ENCODE peak calls at places on chromosomes 2 and 18, in four cellular contexts. G, W, E and R are unnamed samples.

GRCh38 chr2:1701020-1701419 is 43.3 kb downstream of the PXDN start:
- DNase-seq in G (no peak), W (peak; percentile 29), E (no peak), R (no peak)

GRCh38 chr18:36179562-36180334 is 7.5 kb upstream of the MOCOS start:
- DNase-seq in G (peak; percentile 65), W (peak; percentile 90), E (peak; percentile 77), R (no peak)

GRCh38 chr2:10331033-10331701 is 28.5 kb downstream of the HPCAL1 start:
- DNase-seq in G (no peak), W (no peak), E (no peak), R (peak; percentile 94)

GRCh38 chr18:34787931-34788532 is 77.9 kb downstream of the DTNA start:
- DNase-seq in G (peak; percentile 49), W (no peak), E (peak; percentile 57), R (no peak)

GRCh38 chr2:219058541-219059374 is 2.0 kb downstream of the IHH start:
- DNase-seq in G (peak; percentile 88), W (no peak), E (no peak), R (no peak)

GRCh38 chr2:86785456-86785855 is 5.3 kb downstream of the CD8A start:
- DNase-seq in G (no peak), W (no peak), E (no peak), R (peak; percentile 81)

GRCh38 chr2:229873123-229873581 is 48.7 kb downstream of the TRIP12 start:
- DNase-seq in G (no peak), W (no peak), E (no peak), R (no peak)

GRCh38 chr2:217449436-217449835 is 553.4 kb downstream of the TNS1 start:
- DNase-seq in G (no peak), W (no peak), E (no peak), R (no peak)

GRCh38 chr18:8701546-8702118 is 3.7 kb upstream of the MTCL1 start:
- DNase-seq in G (no peak), W (peak; percentile 65), E (no peak), R (no peak)

GRCh38 chr18:69844656-69845055 is 103.0 kb downstream of the CD226 start:
- DNase-seq in G (no peak), W (no peak), E (no peak), R (no peak)

GRCh38 chr2:10912076-10912731 is 470 bp downstream of the KCNF1 start:
- DNase-seq in G (no peak), W (peak; percentile 64), E (no peak), R (peak; percentile 64)

GRCh38 chr2:138516030-138516704 is 14.6 kb downstream of the SPOPL start:
- DNase-seq in G (no peak), W (no peak), E (no peak), R (no peak)

GRCh38 chr18:74171910-74172606 is 23.7 kb downstream of the TIMM21 start:
- DNase-seq in G (no peak), W (no peak), E (no peak), R (no peak)

GRCh38 chr2:68767031-68767961 is 32.7 kb downstream of the ARHGAP25 start:
- DNase-seq in G (no peak), W (no peak), E (no peak), R (peak; percentile 82)

GRCh38 chr2:149573760-149574159 is 13.8 kb downstream of the MMADHC start:
- DNase-seq in G (no peak), W (no peak), E (no peak), R (no peak)

GRCh38 chr2:10330700-10331032 is 28.0 kb downstream of the HPCAL1 start:
- DNase-seq in G (no peak), W (no peak), E (no peak), R (no peak)

GRCh38 chr2:17387591-17387990 is 130.6 kb downstream of the RAD51AP2 start:
- DNase-seq in G (no peak), W (no peak), E (no peak), R (no peak)

GRCh38 chr2:3278521-3279218 is 98.9 kb downstream of the EIPR1 start:
- DNase-seq in G (peak; percentile 0), W (peak; percentile 42), E (no peak), R (no peak)

GRCh38 chr2:119464977-119465376 is 33.3 kb downstream of the TMEM37 start:
- DNase-seq in G (no peak), W (peak; percentile 64), E (no peak), R (no peak)

GRCh38 chr2:148906136-148906535 is 31.1 kb downstream of the KIF5C start:
- DNase-seq in G (no peak), W (no peak), E (no peak), R (no peak)

GRCh38 chr2:177573120-177573519 is 180.5 kb downstream of the AGPS start:
- DNase-seq in G (no peak), W (no peak), E (no peak), R (no peak)

GRCh38 chr2:239716536-239717318 is 308.4 kb downstream of the NDUFA10 start:
- DNase-seq in G (no peak), W (peak; percentile 69), E (no peak), R (peak; percentile 66)

GRCh38 chr18:1104265-1104792 is 199.7 kb downstream of the ADCYAP1 start:
- DNase-seq in G (no peak), W (no peak), E (no peak), R (no peak)

GRCh38 chr2:189273734-189274133 is 94.2 kb upstream of the COL5A2 start:
- DNase-seq in G (no peak), W (no peak), E (no peak), R (no peak)

GRCh38 chr2:206955253-206955652 is 15.9 kb downstream of the CPO start:
- DNase-seq in G (no peak), W (no peak), E (no peak), R (no peak)

GRCh38 chr2:109272461-109272860 is 143.5 kb downstream of the SH3RF3 start:
- DNase-seq in G (no peak), W (no peak), E (no peak), R (no peak)

GRCh38 chr2:181585732-181586131 is 71.2 kb downstream of the CERKL start:
- DNase-seq in G (no peak), W (no peak), E (no peak), R (no peak)

GRCh38 chr2:234420406-234420805 is 76.5 kb downstream of the ARL4C start:
- DNase-seq in G (no peak), W (no peak), E (no peak), R (no peak)

GRCh38 chr2:61419570-61419969 is 51.3 kb downstream of the USP34 start:
- DNase-seq in G (no peak), W (no peak), E (no peak), R (no peak)

GRCh38 chr2:228628682-228629081 is 447.2 kb upstream of the SPHKAP start:
- DNase-seq in G (no peak), W (no peak), E (no peak), R (no peak)

GRCh38 chr18:55007582-55007981 is 48.3 kb upstream of the CCDC68 start:
- DNase-seq in G (no peak), W (no peak), E (no peak), R (no peak)

GRCh38 chr2:144330951-144331651 is 188.8 kb downstream of the ZEB2 start:
- DNase-seq in G (no peak), W (no peak), E (no peak), R (no peak)

DNA sequence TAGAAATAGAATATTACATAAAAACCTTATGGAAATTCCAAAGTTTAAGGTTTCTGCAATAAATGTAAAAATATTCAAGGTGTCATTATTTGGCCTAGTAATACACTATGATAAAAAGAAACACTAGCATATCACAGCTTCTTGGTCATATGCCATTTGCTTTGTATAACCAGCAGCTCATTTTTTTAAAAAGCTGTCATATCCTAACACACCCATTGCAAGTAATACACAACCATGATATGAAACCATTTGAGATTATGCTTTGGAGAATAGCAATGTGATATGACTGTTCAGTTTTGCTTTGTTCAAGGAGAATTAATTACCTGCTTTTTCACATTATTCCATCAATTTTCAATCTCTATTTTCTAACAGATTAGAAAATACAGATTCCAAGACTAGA is 149.0 kb downstream of the IKZF2 start:
- DNase-seq in G (no peak), W (no peak), E (no peak), R (no peak)
- TF ChIP-seq POLR2A in G (no peak), W (no peak), E (no peak), R (no peak)

DNA sequence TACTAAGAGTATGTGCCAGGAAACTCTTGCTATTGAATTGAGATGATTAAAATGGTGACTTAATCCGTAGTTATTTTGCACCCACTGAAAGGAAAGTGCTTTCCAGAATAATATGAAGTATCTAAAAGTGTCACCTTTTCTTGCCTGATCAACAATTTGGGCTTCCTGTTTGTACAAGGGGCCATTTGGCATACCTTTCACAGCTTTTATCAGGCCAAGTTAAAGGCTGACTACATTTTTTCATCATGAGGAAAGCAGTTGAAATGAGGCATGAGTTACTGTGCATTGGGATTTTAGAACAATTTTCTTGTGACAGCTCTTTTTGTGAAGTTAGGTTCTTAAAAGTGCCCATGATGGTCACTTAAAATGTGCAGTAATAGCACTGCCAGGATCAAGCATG is 11.2 kb downstream of the TSN start:
- DNase-seq in G (no peak), W (no peak), E (no peak), R (no peak)
- H3K36me3 ChIP-seq in G (no peaks in the 10 kb centered on the region), W (peaks cover 13% of the 10 kb centered on the region), E (peaks cover 6% of the 10 kb centered on the region), R (peaks cover 70% of the 10 kb centered on the region)

GRCh38 chr2:201362396-201362795 is 5.3 kb upstream of the FLACC1 start:
- DNase-seq in G (no peak), W (no peak), E (no peak), R (no peak)
- H3K4me3 ChIP-seq in G (no peak overlapping the region), W (no peak overlapping the region), E (no peak overlapping the region), R (no peak overlapping the region)

DNA sequence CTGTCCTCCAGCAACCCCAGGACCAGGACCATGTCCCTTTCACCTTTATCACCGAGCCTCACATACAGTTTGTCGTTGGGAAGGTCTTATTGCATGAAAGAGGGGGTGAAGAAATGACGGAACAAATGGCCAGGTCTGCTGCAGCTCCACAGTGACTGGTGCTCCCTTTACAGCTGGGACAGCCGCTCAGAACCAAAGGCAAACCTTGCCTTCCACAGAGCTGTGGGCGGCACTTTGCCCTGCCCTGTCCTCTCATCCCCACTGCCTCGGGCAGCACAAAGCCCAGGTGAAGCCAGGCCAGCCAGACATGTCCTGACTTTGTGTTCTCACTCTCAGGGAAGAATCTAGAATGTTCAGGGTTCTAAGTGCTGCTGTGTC is 961 bp downstream of the GPR55 start:
- DNase-seq in G (no peak), W (peak; percentile 38), E (no peak), R (peak; percentile 40)
- TF ChIP-seq POLR2A in G (no peak), W (no peak), E (no peak), R (no peak)

GRCh38 chr2:37671816-37672103 is 318 bp upstream of the CDC42EP3 start:
- DNase-seq in G (no peak), W (peak; percentile 69), E (no peak), R (no peak)

GRCh38 chr2:37670378-37671012 is 947 bp downstream of the CDC42EP3 start:
- DNase-seq in G (no peak), W (peak; percentile 72), E (no peak), R (no peak)

GRCh38 chr2:37671013-37671815 is at the start of gene CDC42EP3:
- DNase-seq in G (peak; percentile 72), W (peak; percentile 78), E (peak; percentile 74), R (peak; percentile 94)

GRCh38 chr2:37667704-37668103 is 3.7 kb downstream of the CDC42EP3 start:
- DNase-seq in G (no peak), W (no peak), E (no peak), R (no peak)

GRCh38 chr2:37669500-37669899 is 1.9 kb downstream of the CDC42EP3 start:
- DNase-seq in G (no peak), W (no peak), E (no peak), R (no peak)
- H3K36me3 ChIP-seq in G (no peaks in the 10 kb centered on the region), W (no peaks in the 10 kb centered on the region), E (no peaks in the 10 kb centered on the region), R (no peaks in the 10 kb centered on the region)